ENCODE peak calls at places on chromosomes 4 and X, in ten cellular contexts. W, G, N, P, H, I, U, C, M and Z are unnamed samples.

GRCh38 chrX:40543661-40544328 is 37.0 kb upstream of the ATP6AP2 start:
- DNase-seq in I (no peak), M (no peak), W (peak), N (peak), C (peak), G (peak), H (no peak), P (no peak), U (no peak), Z (peak)

GRCh38 chrX:151030845-151031244 is 47.7 kb downstream of the HMGB3 start:
- DNase-seq in C (no peak), G (no peak), H (no peak), M (no peak), N (no peak), W (no peak), U (no peak), I (no peak), P (no peak), Z (no peak)

GRCh38 chr4:138650917-138651564 is 364.5 kb upstream of the NOCT start:
- DNase-seq in N (no peak), W (no peak), M (no peak), I (no peak), H (no peak), U (peak), P (no peak), G (peak), C (no peak), Z (peak)

GRCh38 chr4:13911256-13911655 is 283.7 kb upstream of the BOD1L1 start:
- DNase-seq in C (no peak), H (no peak), G (no peak), U (no peak), M (no peak), W (no peak), P (no peak), I (no peak), N (no peak), Z (no peak)

GRCh38 chrX:118569676-118570075 is 74.1 kb downstream of the DOCK11 start:
- DNase-seq in U (no peak), M (no peak), N (no peak), H (no peak), G (no peak), I (no peak), W (no peak), C (no peak), P (no peak), Z (no peak)

GRCh38 chr4:84750260-84750955 is 167.5 kb downstream of the CDS1 start:
- DNase-seq in H (no peak), G (peak), C (no peak), N (peak), I (no peak), U (no peak), P (no peak), W (peak), M (no peak), Z (peak)

GRCh38 chr4:146643812-146644401 is 5.2 kb downstream of the POU4F2 start:
- DNase-seq in U (no peak), H (no peak), I (no peak), M (no peak), C (no peak), G (peak), P (no peak), N (no peak), W (peak), Z (peak)

GRCh38 chr4:127622621-127622922 is 10.2 kb upstream of the INTU start:
- DNase-seq in I (peak), N (no peak), P (no peak), M (no peak), C (no peak), H (peak), W (no peak), U (no peak), G (no peak), Z (no peak)

GRCh38 chr4:26081795-26082498 is 167.9 kb downstream of the SMIM20 start:
- DNase-seq in P (no peak), I (no peak), N (peak), M (no peak), W (peak), U (no peak), H (no peak), G (peak), C (no peak), Z (peak)